ENCODE peak calls at places on chromosome 10, in four cellular contexts. One of them, this sample, is unnamed.

GRCh38 chr10:78384021-78384420 is 350.4 kb downstream of the RPS24 start:
- DNase-seq in K562: no peak
- DNase-seq in GM12878: no peak
- DNase-seq in endothelial cell of umbilical vein: no peak
- DNase-seq in this sample: peak

GRCh38 chr10:26770069-26770468 is 72.6 kb downstream of the PDSS1 start:
- DNase-seq in K562: no peak
- DNase-seq in GM12878: no peak
- DNase-seq in endothelial cell of umbilical vein: no peak
- DNase-seq in this sample: no peak

GRCh38 chr10:49174926-49175500 is 13.2 kb downstream of the TMEM273 start:
- DNase-seq in K562: peak
- DNase-seq in GM12878: no peak
- DNase-seq in endothelial cell of umbilical vein: no peak
- DNase-seq in this sample: no peak

GRCh38 chr10:98101366-98101765 is 33.1 kb upstream of the R3HCC1L start:
- DNase-seq in K562: no peak
- DNase-seq in GM12878: no peak
- DNase-seq in endothelial cell of umbilical vein: no peak
- DNase-seq in this sample: no peak

GRCh38 chr10:20890009-20890408 is 7.1 kb downstream of the NEBL start:
- DNase-seq in K562: no peak
- DNase-seq in GM12878: no peak
- DNase-seq in endothelial cell of umbilical vein: no peak
- DNase-seq in this sample: no peak

GRCh38 chr10:17643339-17643754 is 604 bp upstream of the STAM start:
- DNase-seq in K562: no peak
- DNase-seq in GM12878: no peak
- DNase-seq in endothelial cell of umbilical vein: no peak
- DNase-seq in this sample: peak

GRCh38 chr10:99369551-99369950 is 40.4 kb downstream of the CNNM1 start:
- DNase-seq in K562: no peak
- DNase-seq in GM12878: no peak
- DNase-seq in endothelial cell of umbilical vein: no peak
- DNase-seq in this sample: peak

GRCh38 chr10:35995515-35995914 is 353.4 kb upstream of the FZD8 start:
- DNase-seq in K562: no peak
- DNase-seq in GM12878: no peak
- DNase-seq in endothelial cell of umbilical vein: no peak
- DNase-seq in this sample: no peak

GRCh38 chr10:110710621-110711020 is 66.5 kb downstream of the RBM20 start:
- DNase-seq in K562: no peak
- DNase-seq in GM12878: no peak
- DNase-seq in endothelial cell of umbilical vein: no peak
- DNase-seq in this sample: no peak

GRCh38 chr10:69503896-69504265 is 52.6 kb downstream of the TSPAN15 start:
- DNase-seq in K562: no peak
- DNase-seq in GM12878: no peak
- DNase-seq in endothelial cell of umbilical vein: no peak
- DNase-seq in this sample: no peak

GRCh38 chr10:88661018-88661417 is 3.2 kb upstream of the LIPF start:
- DNase-seq in K562: no peak
- DNase-seq in GM12878: no peak
- DNase-seq in endothelial cell of umbilical vein: peak
- DNase-seq in this sample: no peak

GRCh38 chr10:21488246-21488953 is 37.1 kb downstream of the SKIDA1 start:
- DNase-seq in K562: no peak
- DNase-seq in GM12878: no peak
- DNase-seq in endothelial cell of umbilical vein: peak
- DNase-seq in this sample: no peak

GRCh38 chr10:5387169-5387568 is 17.5 kb downstream of the TUBAL3 start:
- DNase-seq in K562: no peak
- DNase-seq in GM12878: no peak
- DNase-seq in endothelial cell of umbilical vein: no peak
- DNase-seq in this sample: no peak

GRCh38 chr10:5390607-5391205 is 13.9 kb downstream of the TUBAL3 start:
- DNase-seq in K562: no peak
- DNase-seq in GM12878: no peak
- DNase-seq in endothelial cell of umbilical vein: no peak
- DNase-seq in this sample: no peak

GRCh38 chr10:5393529-5393928 is 11.1 kb downstream of the TUBAL3 start:
- DNase-seq in K562: no peak
- DNase-seq in GM12878: no peak
- DNase-seq in endothelial cell of umbilical vein: no peak
- DNase-seq in this sample: no peak

GRCh38 chr10:5395168-5395567 is 9.5 kb downstream of the TUBAL3 start:
- DNase-seq in K562: no peak
- DNase-seq in GM12878: no peak
- DNase-seq in endothelial cell of umbilical vein: no peak
- DNase-seq in this sample: no peak

DNA sequence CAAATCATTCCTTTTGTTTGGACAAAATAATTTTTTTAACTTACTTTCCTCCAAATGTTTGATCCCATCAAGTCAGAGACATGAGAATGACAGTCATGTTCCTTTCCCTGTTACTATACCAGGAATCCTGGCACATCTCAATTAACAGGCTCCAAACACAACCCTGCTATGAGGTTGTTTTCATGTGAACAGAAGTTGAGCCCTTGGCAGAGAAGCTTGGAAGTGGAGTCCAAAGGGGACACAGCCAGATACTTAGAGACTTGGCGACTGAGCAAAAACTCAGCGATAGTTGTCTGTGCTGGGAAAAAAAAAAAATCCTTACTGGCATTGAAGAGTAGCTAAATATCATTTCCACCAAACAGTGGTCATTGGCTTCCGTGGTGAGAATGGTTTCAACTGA is 12.8 kb downstream of the TUBAL3 start:
- DNase-seq in K562: no peak
- DNase-seq in GM12878: no peak
- DNase-seq in endothelial cell of umbilical vein: no peak
- DNase-seq in this sample: no peak
- TF ChIP-seq FOS in K562: no peak
- TF ChIP-seq FOS in GM12878: no peak
- TF ChIP-seq FOS in endothelial cell of umbilical vein: no peak
- TF ChIP-seq FOS in this sample: no peak

DNA sequence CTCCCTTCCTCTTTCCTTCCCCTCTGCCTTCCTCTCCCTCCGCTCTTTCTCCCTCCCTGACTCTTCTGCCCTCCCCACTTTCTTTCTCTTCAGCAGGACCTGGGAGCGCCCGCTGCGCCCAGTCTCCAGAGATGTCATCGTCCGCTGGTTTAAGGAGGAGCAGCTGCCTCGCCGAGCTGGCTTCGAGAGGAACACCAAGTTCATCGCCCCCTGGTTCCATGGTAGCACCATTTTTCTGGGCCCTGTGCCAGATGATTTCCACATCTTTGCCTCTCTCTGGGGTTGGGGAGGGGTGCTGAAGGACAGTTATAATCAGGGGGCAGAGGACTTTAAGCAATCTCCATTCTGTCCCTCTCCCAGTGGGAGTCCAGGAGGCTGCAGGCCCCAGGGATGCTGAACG is 71.6 kb downstream of the SH2D4B start:
- DNase-seq in K562: no peak
- DNase-seq in GM12878: no peak
- DNase-seq in endothelial cell of umbilical vein: no peak
- DNase-seq in this sample: no peak
- H2AFZ ChIP-seq in K562: no peak
- H2AFZ ChIP-seq in GM12878: no peak
- H2AFZ ChIP-seq in endothelial cell of umbilical vein: no peak
- H2AFZ ChIP-seq in this sample: no peak

DNA sequence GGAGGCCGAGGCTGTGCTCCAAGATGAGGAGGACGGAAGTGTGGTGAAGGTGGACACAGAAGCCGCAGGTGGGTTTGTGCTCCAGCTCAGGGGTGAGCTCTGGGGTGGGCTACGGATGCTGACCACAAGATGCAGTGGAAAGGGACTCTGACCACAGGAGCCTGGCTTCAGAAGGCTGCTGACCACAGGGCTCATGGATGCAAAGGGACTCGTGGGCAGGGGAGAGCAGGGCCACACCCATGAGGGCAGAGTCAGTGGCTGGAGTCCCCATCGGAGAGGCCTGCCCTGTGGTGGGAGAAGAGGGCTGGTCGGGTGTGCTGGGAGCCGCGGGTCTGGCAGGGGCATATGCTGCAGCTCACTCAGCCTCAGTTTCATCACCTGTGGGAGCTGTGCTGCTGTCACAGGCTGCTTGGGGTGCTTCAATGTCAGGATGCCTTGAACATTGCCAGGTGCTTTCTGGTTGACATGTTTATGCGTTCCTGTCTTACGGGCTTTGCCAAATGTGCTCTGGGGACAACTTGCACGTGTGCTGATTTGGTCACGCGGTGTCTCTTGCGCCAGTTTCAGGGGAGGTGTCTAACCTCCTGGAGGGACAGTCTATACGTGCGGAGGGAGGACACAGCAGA is 13.7 kb downstream of the SCART1 start:
- DNase-seq in K562: peak
- DNase-seq in GM12878: no peak
- DNase-seq in endothelial cell of umbilical vein: no peak
- DNase-seq in this sample: no peak
- TF ChIP-seq FOS in K562: no peak
- TF ChIP-seq FOS in GM12878: no peak
- TF ChIP-seq FOS in endothelial cell of umbilical vein: no peak
- TF ChIP-seq FOS in this sample: no peak

DNA sequence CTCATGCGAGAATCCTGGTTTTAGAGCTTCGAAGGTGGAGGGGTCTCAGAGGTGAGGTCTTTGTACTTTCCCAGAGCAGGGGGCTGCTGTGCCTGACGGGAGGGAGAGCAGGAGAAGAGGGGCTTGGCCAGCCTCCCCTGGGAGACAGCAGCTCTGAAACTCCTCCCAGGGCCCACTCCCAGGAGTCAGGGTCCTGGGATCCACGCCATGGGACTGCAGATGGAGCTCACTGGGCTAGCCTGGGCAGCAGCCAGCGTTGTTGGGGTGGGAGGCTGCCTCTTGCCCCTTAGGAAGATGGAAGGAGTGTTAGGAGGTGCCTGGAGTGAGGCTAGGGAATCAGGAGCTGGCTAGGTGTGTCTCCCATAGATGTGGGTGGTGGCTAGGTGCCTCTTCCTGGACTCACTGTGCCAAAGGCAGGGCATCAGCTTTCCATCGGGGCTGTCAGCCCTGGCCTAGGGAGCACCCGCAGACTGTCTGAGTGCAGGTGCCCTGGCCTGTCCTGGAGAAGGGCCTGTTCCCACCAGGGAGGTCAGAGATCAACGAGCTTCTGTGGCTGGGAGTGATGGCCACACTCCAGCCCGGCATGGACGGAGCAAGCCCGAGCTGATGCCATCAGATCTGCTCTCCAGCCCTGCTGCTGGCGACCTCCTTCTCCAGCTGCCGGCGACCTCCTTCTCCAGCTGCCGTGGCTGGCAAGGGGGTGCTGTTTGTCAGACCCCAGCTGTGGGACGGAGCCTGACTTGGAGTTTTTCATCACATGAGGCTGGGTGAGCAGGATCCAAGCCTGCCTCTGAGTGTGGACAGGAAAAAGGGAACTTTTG is 111.3 kb downstream of the PTPN20 start:
- DNase-seq in K562: no peak
- DNase-seq in GM12878: no peak
- DNase-seq in endothelial cell of umbilical vein: no peak
- DNase-seq in this sample: no peak
- H2AFZ ChIP-seq in K562: no peak
- H2AFZ ChIP-seq in GM12878: no peak
- H2AFZ ChIP-seq in endothelial cell of umbilical vein: no peak
- H2AFZ ChIP-seq in this sample: peak

GRCh38 chr10:103569877-103570276 is 76.4 kb downstream of the NEURL1 start:
- DNase-seq in K562: no peak
- DNase-seq in GM12878: no peak
- DNase-seq in endothelial cell of umbilical vein: no peak
- DNase-seq in this sample: no peak
- TF ChIP-seq FOS in K562: no peak
- TF ChIP-seq FOS in GM12878: no peak
- TF ChIP-seq FOS in endothelial cell of umbilical vein: no peak
- TF ChIP-seq FOS in this sample: no peak